ENCODE peak calls at places on chromosome 3, in ten cellular contexts. R is endodermal cell, S is GM10248, C is AG04450, P is chondrocyte, Q is tibial artery, A is endothelial cell, K is SK-N-SH, H is WTC11, Y is kidney. U is an unnamed sample.
A peak's percentile ranks its signal among the peaks of the same experiment; 100 is the strongest.

GRCh38 chr3:124818398-124819150 is 68.6 kb downstream of the ITGB5 start:
- DNase-seq in R (no peak), S (no peak), C (peak; percentile 82), P (no peak), Q (no peak), A (no peak), K (no peak), H (no peak), Y (no peak), U (no peak)

GRCh38 chr3:66039590-66039887 is 821 bp upstream of the MAGI1 start:
- DNase-seq in R (peak; percentile 87), S (peak; percentile 17), C (no peak), P (no peak), Q (peak; percentile 27), A (peak; percentile 58), K (peak; percentile 60), H (peak; percentile 59), Y (peak; percentile 83), U (no peak)

GRCh38 chr3:13025090-13025489 is 48.1 kb downstream of the IQSEC1 start:
- DNase-seq in R (no peak), S (no peak), C (no peak), P (peak; percentile 74), Q (peak; percentile 62), A (no peak), K (no peak), H (no peak), Y (peak; percentile 68), U (no peak)

GRCh38 chr3:12829886-12830784 is 11.2 kb downstream of the RPL32 start:
- DNase-seq in R (peak; percentile 76), S (no peak), C (no peak), P (no peak), Q (no peak), A (no peak), K (peak; percentile 19), H (peak; percentile 31), Y (no peak), U (no peak)

GRCh38 chr3:37918627-37919026 is 56.9 kb downstream of the CTDSPL start:
- DNase-seq in R (no peak), S (no peak), C (no peak), P (no peak), Q (no peak), A (no peak), K (no peak), H (no peak), Y (no peak), U (no peak)

GRCh38 chr3:137105277-137105977 is 147.6 kb downstream of the IL20RB start:
- DNase-seq in R (peak; percentile 64), S (peak; percentile 47), C (peak; percentile 30), P (no peak), Q (no peak), A (peak; percentile 41), K (peak; percentile 35), H (peak; percentile 28), Y (no peak), U (no peak)

GRCh38 chr3:69900331-69900730 is 99.2 kb upstream of the SAMMSON start:
- DNase-seq in R (no peak), S (no peak), C (no peak), P (no peak), Q (no peak), A (no peak), K (no peak), H (no peak), Y (no peak), U (no peak)

GRCh38 chr3:165346503-165346902 is 150.3 kb upstream of the SLITRK3 start:
- DNase-seq in R (no peak), S (no peak), C (no peak), P (no peak), Q (no peak), A (no peak), K (no peak), H (no peak), Y (no peak), U (no peak)

GRCh38 chr3:134829716-134830115 is 34.7 kb downstream of the EPHB1 start:
- DNase-seq in R (no peak), S (no peak), C (no peak), P (no peak), Q (no peak), A (no peak), K (no peak), H (no peak), Y (no peak), U (no peak)

GRCh38 chr3:141367038-141367730 is 1.1 kb upstream of the ZBTB38 start:
- DNase-seq in R (no peak), S (no peak), C (peak; percentile 99), P (no peak), Q (peak; percentile 50), A (no peak), K (no peak), H (no peak), Y (no peak), U (no peak)

GRCh38 chr3:4741404-4742307 is 237.6 kb upstream of the BHLHE40 start:
- DNase-seq in R (no peak), S (no peak), C (peak; percentile 90), P (no peak), Q (peak; percentile 79), A (no peak), K (no peak), H (no peak), Y (no peak), U (no peak)

GRCh38 chr3:134693804-134694203 is 43.0 kb upstream of the KY start:
- DNase-seq in R (no peak), S (no peak), C (no peak), P (no peak), Q (no peak), A (no peak), K (no peak), H (no peak), Y (no peak), U (no peak)

GRCh38 chr3:164332856-164333802 is 745.2 kb downstream of the SI start:
- DNase-seq in R (peak; percentile 79), S (no peak), C (no peak), P (no peak), Q (no peak), A (no peak), K (no peak), H (no peak), Y (no peak), U (no peak)

GRCh38 chr3:103075282-103075681 is 640.5 kb downstream of the ZPLD1 start:
- DNase-seq in R (no peak), S (no peak), C (no peak), P (no peak), Q (no peak), A (no peak), K (no peak), H (no peak), Y (no peak), U (no peak)

GRCh38 chr3:185137821-185138220 is 15.0 kb downstream of the C3orf70 start:
- DNase-seq in R (no peak), S (no peak), C (no peak), P (no peak), Q (no peak), A (no peak), K (no peak), H (no peak), Y (no peak), U (no peak)

GRCh38 chr3:108899530-108899929 is 54.1 kb downstream of the GUCA1C start:
- DNase-seq in R (peak; percentile 49), S (no peak), C (no peak), P (no peak), Q (no peak), A (no peak), K (no peak), H (no peak), Y (no peak), U (no peak)

DNA sequence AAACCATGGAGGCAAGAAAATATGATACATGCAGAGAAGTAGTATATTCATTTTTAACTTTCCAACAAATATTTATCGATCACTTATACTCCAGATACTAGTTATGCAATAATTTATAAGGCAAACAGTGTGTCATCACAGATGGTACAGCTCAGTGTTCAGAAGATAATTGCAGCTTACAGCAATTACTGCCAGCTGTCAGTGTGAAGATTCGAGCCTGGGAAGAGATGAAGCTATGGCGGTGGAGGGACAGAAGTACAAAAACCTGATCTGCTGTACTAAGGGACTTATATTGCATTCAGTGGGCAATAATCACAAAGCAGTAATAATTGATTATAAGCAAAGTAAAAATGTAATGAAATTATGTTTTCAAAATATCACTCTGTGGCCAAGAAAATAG is 170.6 kb upstream of the EPHA3 start:
- DNase-seq in R (no peak), S (no peak), C (no peak), P (no peak), Q (no peak), A (no peak), K (no peak), H (no peak), Y (no peak), U (no peak)
- TF ChIP-seq CTCF in R (no peak), S (no peak), C (no peak), P (no peak), Q (no peak), A (no peak), K (no peak), H (no peak), Y (no peak), U (no peak)

DNA sequence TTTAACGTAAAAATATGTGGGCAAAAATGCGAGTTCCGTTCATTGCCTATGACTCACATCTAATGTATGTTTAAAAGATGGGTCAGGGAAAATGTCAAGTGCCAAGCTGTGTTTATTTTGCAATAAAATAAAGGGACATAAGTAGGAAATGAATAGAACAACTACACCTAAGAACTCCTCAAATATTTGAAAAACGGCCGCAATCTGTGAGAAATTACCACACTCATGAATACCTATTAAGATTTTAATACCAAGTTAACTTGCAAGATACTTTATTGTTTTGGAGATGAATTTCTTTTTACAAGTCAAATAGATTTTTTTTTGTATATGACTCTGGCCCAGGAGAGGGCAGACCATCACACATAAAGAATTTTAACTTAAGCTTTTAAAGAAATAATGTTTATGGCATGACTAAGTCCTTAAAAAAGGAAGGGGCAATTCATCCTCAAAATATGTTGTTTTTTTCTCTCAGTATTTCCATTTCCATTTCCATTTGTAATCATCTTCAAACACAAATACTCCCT is 152.7 kb downstream of the SUCNR1 start:
- DNase-seq in R (no peak), S (no peak), C (peak; percentile 54), P (no peak), Q (no peak), A (no peak), K (no peak), H (no peak), Y (no peak), U (no peak)
- TF ChIP-seq CTCF in R (peak; percentile 25), S (peak; percentile 21), C (peak; percentile 48), P (peak; percentile 86), Q (peak; percentile 29), A (no peak), K (peak; percentile 71), H (no peak), Y (no peak), U (no peak)

DNA sequence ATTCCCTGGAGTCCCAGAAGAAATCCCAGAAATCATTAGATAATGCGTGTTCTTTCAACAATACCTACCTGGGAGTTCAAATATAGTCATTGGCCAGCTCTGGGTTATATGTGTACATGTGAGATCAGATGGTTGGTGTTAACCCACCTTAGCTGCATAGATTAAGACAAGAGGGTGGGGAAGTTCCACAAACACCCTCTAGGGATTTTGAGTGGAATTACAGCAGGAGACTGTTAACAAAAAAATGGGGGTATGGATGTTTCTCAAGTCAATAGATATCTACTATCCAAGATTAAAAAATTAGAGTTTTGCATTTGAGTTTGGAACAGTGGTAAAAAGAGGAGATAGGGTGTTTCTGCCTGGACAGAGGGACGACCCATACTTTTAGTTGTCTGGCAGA is 282.5 kb upstream of the CNTN3 start:
- DNase-seq in R (no peak), S (no peak), C (no peak), P (no peak), Q (no peak), A (peak; percentile 6), K (peak; percentile 56), H (no peak), Y (no peak), U (no peak)
- TF ChIP-seq CTCF in R (peak; percentile 75), S (no peak), C (peak; percentile 51), P (peak; percentile 60), Q (no peak), A (peak; percentile 73), K (peak; percentile 53), H (no peak), Y (no peak), U (no peak)

GRCh38 chr3:128707935-128708494 is 18.0 kb upstream of the RAB7A start:
- DNase-seq in R (no peak), S (no peak), C (no peak), P (no peak), Q (no peak), A (no peak), K (no peak), H (no peak), Y (no peak), U (no peak)
- TF ChIP-seq CTCF in R (no peak), S (no peak), C (no peak), P (no peak), Q (no peak), A (no peak), K (no peak), H (no peak), Y (no peak), U (no peak)